ENCODE peak calls at places on chromosome 1, in eight cellular contexts. Q, G, K, F, W, Y, D and I are unnamed samples.
A peak's percentile ranks its signal among the peaks of the same experiment; 100 is the strongest.

GRCh38 chr1:10185759-10186158 is 24.6 kb upstream of the KIF1B start:
- DNase-seq in G (no peak), Q (no peak), F (no peak), Y (no peak), K (no peak), W (no peak), D (no peak), I (no peak)

GRCh38 chr1:209755926-209756607 is at the start of gene TRAF3IP3:
- DNase-seq in D (no peak), F (no peak), G (no peak), W (no peak), Y (no peak), K (no peak), Q (peak; percentile 53), I (no peak)

GRCh38 chr1:29579821-29580425 is 343.6 kb downstream of the PTPRU start:
- DNase-seq in Y (no peak), K (no peak), D (peak; percentile 69), Q (no peak), W (no peak), F (no peak), G (no peak), I (no peak)

GRCh38 chr1:23869818-23870217 is 1.7 kb upstream of the FUCA1 start:
- DNase-seq in G (no peak), Y (no peak), W (no peak), Q (no peak), D (no peak), F (no peak), K (no peak), I (no peak)

GRCh38 chr1:89271616-89272015 is 1.0 kb downstream of the GBP5 start:
- DNase-seq in Q (no peak), Y (no peak), D (peak; percentile 92), K (no peak), G (no peak), W (no peak), F (no peak), I (no peak)

GRCh38 chr1:186304982-186305949 is 69.8 kb downstream of the TPR start:
- DNase-seq in F (no peak), Y (no peak), Q (no peak), G (no peak), W (no peak), D (peak; percentile 56), K (no peak), I (peak; percentile 44)

GRCh38 chr1:34924759-34925555 is 4.5 kb downstream of the DLGAP3 start:
- DNase-seq in F (peak; percentile 76), Y (peak; percentile 69), D (peak; percentile 68), W (peak; percentile 56), G (no peak), Q (peak; percentile 42), K (no peak), I (peak; percentile 90)

GRCh38 chr1:243254233-243254926 is 701 bp downstream of the CEP170 start:
- DNase-seq in W (peak; percentile 65), D (peak; percentile 65), K (peak; percentile 71), F (peak; percentile 83), Q (peak; percentile 49), G (peak; percentile 67), Y (peak; percentile 52), I (peak; percentile 81)

GRCh38 chr1:53826367-53826766 is 11.7 kb downstream of the NDC1 start:
- DNase-seq in F (no peak), K (no peak), W (no peak), Q (no peak), D (peak; percentile 10), G (no peak), Y (no peak), I (peak; percentile 6)

GRCh38 chr1:67674260-67675011 is 10.6 kb upstream of the GADD45A start:
- DNase-seq in G (peak; percentile 70), D (no peak), F (no peak), W (peak; percentile 17), Y (no peak), Q (no peak), K (peak; percentile 65), I (peak; percentile 43)

GRCh38 chr1:11245904-11246726 is 16.2 kb downstream of the MTOR start:
- DNase-seq in G (no peak), W (no peak), K (no peak), D (no peak), F (no peak), Q (no peak), Y (no peak), I (no peak)

GRCh38 chr1:31529999-31530705 is 46.2 kb upstream of the TINAGL1 start:
- DNase-seq in Q (no peak), F (no peak), D (peak; percentile 45), Y (no peak), W (no peak), G (no peak), K (no peak), I (no peak)